ENCODE peak calls at places on chromosomes 1 and 21, in nine cellular contexts. R is pancreas, C is uterus, Q is endothelial cell, V is AG04450, X is stomach, P is colonic mucosa, H is epithelial cell of esophagus, F is astrocyte of the spinal cord. N is an unnamed sample.

GRCh38 chr1:75265792-75266191 is 131.6 kb downstream of the LHX8 start:
- DNase-seq in R (no peak), C (no peak), Q (peak), V (no peak), X (no peak), P (no peak), H (peak), F (peak), N (peak)

GRCh38 chr1:6008696-6009095 is 16.5 kb upstream of the NPHP4 start:
- DNase-seq in R (peak), C (no peak), Q (no peak), V (no peak), X (no peak), P (no peak), H (no peak), F (no peak), N (no peak)

GRCh38 chr1:202275061-202275770 is 66.5 kb downstream of the UBE2T start:
- DNase-seq in R (no peak), C (no peak), Q (no peak), V (no peak), X (no peak), P (no peak), H (no peak), F (no peak), N (no peak)

GRCh38 chr1:107820797-107821196 is 144.2 kb downstream of the VAV3 start:
- DNase-seq in R (no peak), C (no peak), Q (no peak), V (no peak), X (no peak), P (no peak), H (peak), F (peak), N (no peak)

GRCh38 chr1:228376262-228376628 is 30.4 kb downstream of the TRIM11 start:
- DNase-seq in R (no peak), C (no peak), Q (no peak), V (no peak), X (no peak), P (no peak), H (no peak), F (no peak), N (no peak)

GRCh38 chr1:11100149-11100493 is 452 bp upstream of the EXOSC10 start:
- DNase-seq in R (no peak), C (no peak), Q (no peak), V (no peak), X (no peak), P (no peak), H (no peak), F (no peak), N (no peak)

GRCh38 chr21:16534408-16535099 is 804.8 kb downstream of the USP25 start:
- DNase-seq in R (peak), C (peak), Q (no peak), V (no peak), X (peak), P (peak), H (peak), F (peak), N (peak)

GRCh38 chr1:233975486-233975885 is 71.0 kb downstream of the SLC35F3 start:
- DNase-seq in R (no peak), C (no peak), Q (no peak), V (no peak), X (no peak), P (no peak), H (no peak), F (no peak), N (no peak)

GRCh38 chr1:99869304-99869703 is 19.1 kb downstream of the AGL start:
- DNase-seq in R (no peak), C (no peak), Q (no peak), V (no peak), X (no peak), P (no peak), H (no peak), F (peak), N (peak)

GRCh38 chr1:108845991-108846390 is 10.9 kb downstream of the AKNAD1 start:
- DNase-seq in R (no peak), C (no peak), Q (no peak), V (no peak), X (no peak), P (no peak), H (peak), F (no peak), N (no peak)

GRCh38 chr1:52140633-52141512 is 1.0 kb upstream of the ZFYVE9 start:
- DNase-seq in R (no peak), C (no peak), Q (no peak), V (no peak), X (no peak), P (no peak), H (peak), F (peak), N (no peak)

GRCh38 chr1:215118081-215118480 is 35.5 kb downstream of the KCNK2 start:
- DNase-seq in R (no peak), C (no peak), Q (no peak), V (no peak), X (no peak), P (no peak), H (no peak), F (no peak), N (no peak)

GRCh38 chr1:107378602-107379265 is 237.9 kb downstream of the NTNG1 start:
- DNase-seq in R (no peak), C (no peak), Q (no peak), V (no peak), X (no peak), P (no peak), H (no peak), F (no peak), N (no peak)

DNA sequence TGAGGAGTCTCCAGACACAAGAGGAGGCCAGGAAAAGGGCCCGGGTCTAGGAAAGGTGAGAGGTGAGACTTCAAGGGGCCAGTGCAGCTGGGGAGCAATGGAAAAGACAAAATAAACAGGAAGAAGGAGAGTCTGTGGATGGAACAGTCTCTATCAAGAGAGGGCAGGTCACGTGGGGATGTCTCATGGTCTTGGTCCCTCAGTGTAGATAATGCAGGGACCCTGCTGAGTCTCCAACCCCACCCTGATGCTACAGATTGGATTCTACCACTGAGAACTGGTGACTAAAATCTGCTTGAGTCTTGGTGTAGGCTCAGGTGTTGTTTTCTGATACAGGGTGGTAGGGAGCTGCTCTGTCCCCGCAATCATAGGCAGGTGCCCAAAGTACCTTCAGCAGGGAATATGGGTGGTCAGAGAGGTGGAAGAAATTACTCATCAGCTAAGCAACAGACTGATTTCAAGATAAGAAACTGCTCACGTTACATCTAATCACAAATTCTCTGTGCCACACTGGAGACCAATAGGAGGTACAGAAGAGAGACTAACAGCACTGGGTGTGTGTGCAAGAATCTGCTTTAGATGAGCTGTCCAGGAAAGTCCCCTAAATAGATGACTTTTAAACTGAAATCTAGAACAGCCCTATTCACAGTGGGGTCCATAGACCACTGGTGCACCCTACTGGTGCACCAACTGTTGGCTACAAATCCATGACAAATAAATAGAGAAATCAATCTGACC is 101.5 kb upstream of the TLR5 start:
- DNase-seq in R (no peak), C (no peak), Q (no peak), V (no peak), X (no peak), P (no peak), H (no peak), F (peak), N (no peak)
- TF ChIP-seq CTCF in R (no peak), C (no peak), Q (no peak), V (peak), X (no peak), P (no peak), H (no peak), F (peak), N (peak)

GRCh38 chr1:118247593-118247992 is 62.6 kb upstream of the SPAG17 start:
- DNase-seq in R (no peak), C (no peak), Q (peak), V (no peak), X (no peak), P (no peak), H (peak), F (no peak), N (no peak)
- TF ChIP-seq CTCF in R (no peak), C (no peak), Q (no peak), V (peak), X (no peak), P (peak), H (peak), F (peak), N (peak)

DNA sequence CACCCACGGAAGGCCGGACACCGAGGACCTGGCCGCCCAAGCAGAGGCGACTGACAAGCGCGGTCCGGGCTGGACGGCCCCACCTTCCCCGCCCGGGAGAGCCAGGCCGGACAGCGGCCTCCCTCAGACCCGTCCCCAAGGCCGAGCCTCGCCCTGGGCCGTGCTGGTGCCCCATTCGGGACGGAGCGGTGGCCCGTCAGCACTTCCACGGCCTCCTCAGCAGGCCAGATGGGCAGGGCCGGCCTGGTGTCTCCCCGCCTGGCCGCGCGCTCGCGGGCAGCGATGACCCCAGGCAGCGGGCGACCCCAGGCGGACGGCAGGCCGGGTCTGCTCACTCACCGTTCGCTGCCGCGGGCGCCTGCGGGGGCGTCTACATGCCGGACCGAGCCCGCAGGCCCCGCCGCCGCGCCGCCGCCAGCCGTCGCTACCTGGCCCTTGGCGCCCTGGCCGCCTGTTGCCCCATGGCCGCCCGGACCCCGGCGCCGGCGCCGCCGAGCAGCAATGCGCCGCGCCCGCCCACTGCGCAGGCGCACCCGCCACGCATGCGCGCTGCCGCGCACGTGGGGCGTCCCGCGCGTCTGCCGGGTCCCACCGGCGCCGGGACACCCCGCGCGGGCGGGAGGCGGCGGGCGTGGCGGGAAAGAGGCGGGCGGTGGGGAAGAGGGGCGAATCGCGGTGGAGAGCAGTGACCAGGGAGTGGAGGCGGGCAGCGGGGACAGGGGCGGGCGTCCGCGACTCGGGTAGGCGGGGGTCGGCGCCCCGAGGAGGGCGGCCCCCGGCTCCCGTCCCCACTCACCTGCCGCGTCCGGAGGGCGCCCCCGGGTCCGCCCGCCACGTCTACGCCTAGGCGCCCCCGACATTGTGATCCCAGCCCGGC is at the start of gene NADK:
- DNase-seq in R (peak), C (no peak), Q (peak), V (no peak), X (peak), P (peak), H (peak), F (no peak), N (no peak)
- TF ChIP-seq CTCF in R (no peak), C (no peak), Q (no peak), V (no peak), X (no peak), P (no peak), H (no peak), F (no peak), N (no peak)

GRCh38 chr1:178093150-178093957 is 550 bp upstream of the RASAL2 start:
- DNase-seq in R (peak), C (peak), Q (peak), V (peak), X (peak), P (peak), H (peak), F (peak), N (peak)
- TF ChIP-seq CTCF in R (no peak), C (no peak), Q (no peak), V (no peak), X (no peak), P (no peak), H (peak), F (peak), N (peak)

GRCh38 chr1:14982029-14982428 is 171.5 kb upstream of the TMEM51 start:
- DNase-seq in R (no peak), C (no peak), Q (no peak), V (no peak), X (no peak), P (no peak), H (no peak), F (no peak), N (no peak)

GRCh38 chr1:14980801-14981200 is 172.7 kb upstream of the TMEM51 start:
- DNase-seq in R (no peak), C (peak), Q (peak), V (no peak), X (no peak), P (no peak), H (no peak), F (peak), N (no peak)

GRCh38 chr1:14987829-14988603 is 165.5 kb upstream of the TMEM51 start:
- DNase-seq in R (no peak), C (no peak), Q (no peak), V (no peak), X (no peak), P (no peak), H (no peak), F (no peak), N (no peak)

GRCh38 chr1:14988636-14989035 is 164.9 kb upstream of the TMEM51 start:
- DNase-seq in R (peak), C (no peak), Q (no peak), V (no peak), X (no peak), P (no peak), H (no peak), F (no peak), N (no peak)

DNA sequence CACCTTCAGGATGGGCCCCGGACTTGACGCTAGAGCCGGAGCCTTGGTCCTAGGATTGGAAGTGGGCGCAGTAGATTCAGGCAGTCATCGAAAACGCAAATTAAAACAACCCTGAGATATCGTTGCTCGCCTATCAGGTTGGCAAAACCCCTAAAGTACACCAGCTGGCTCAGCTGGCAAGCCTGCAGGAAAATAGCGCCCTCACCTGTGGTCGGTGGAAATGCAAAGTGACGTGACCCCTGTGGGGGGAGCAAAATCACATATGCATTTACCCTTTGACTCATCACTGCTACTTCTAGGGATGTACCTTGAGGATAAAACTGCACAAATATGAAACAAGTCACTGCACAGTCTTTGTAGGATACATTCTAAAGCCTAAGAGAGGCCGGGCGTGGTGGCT is 170.3 kb upstream of the TMEM51 start:
- DNase-seq in R (no peak), C (no peak), Q (no peak), V (no peak), X (no peak), P (no peak), H (no peak), F (no peak), N (no peak)
- TF ChIP-seq CTCF in R (no peak), C (no peak), Q (peak), V (no peak), X (no peak), P (no peak), H (no peak), F (no peak), N (no peak)

DNA sequence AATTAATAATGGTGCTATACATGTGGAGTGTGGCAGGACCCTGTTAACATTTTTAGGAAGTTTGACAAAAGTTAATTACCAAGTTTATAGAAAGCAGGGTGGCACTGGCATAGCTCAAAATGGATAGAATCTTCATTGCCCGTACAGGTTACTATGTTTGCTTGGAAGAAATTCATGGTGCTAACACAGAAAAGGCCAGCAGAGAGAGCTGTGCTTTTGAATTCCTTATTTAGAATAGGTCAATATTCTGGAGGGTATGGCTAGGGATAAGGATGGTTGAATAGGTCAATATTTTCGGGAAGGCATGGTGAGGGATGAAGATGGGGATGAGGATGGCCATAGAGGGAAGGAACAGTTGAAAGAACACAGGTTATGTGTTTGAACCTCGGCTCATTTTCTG is 345.1 kb downstream of the LMO4 start:
- DNase-seq in R (no peak), C (no peak), Q (no peak), V (no peak), X (no peak), P (no peak), H (no peak), F (no peak), N (no peak)
- TF ChIP-seq CTCF in R (no peak), C (no peak), Q (no peak), V (no peak), X (no peak), P (no peak), H (peak), F (peak), N (peak)

GRCh38 chr1:236753964-236754363 is 41.1 kb upstream of the MTR start:
- DNase-seq in R (no peak), C (no peak), Q (no peak), V (no peak), X (no peak), P (no peak), H (no peak), F (no peak), N (no peak)

GRCh38 chr1:236751935-236752334 is 43.2 kb upstream of the MTR start:
- DNase-seq in R (no peak), C (no peak), Q (no peak), V (no peak), X (no peak), P (no peak), H (no peak), F (no peak), N (no peak)

GRCh38 chr1:236751385-236751784 is 43.7 kb upstream of the MTR start:
- DNase-seq in R (no peak), C (no peak), Q (no peak), V (no peak), X (no peak), P (no peak), H (no peak), F (no peak), N (no peak)

GRCh38 chr1:236754525-236755210 is 40.4 kb upstream of the MTR start:
- DNase-seq in R (no peak), C (no peak), Q (no peak), V (no peak), X (no peak), P (no peak), H (no peak), F (no peak), N (no peak)

GRCh38 chr1:236753554-236753953 is 41.5 kb upstream of the MTR start:
- DNase-seq in R (no peak), C (no peak), Q (peak), V (no peak), X (no peak), P (no peak), H (peak), F (peak), N (no peak)
- TF ChIP-seq CTCF in R (no peak), C (no peak), Q (no peak), V (peak), X (no peak), P (no peak), H (peak), F (peak), N (peak)

GRCh38 chr21:41892726-41893125 is 13.6 kb upstream of the PRDM15 start:
- DNase-seq in R (no peak), C (no peak), Q (no peak), V (no peak), X (no peak), P (no peak), H (no peak), F (no peak), N (no peak)
- TF ChIP-seq CTCF in R (no peak), C (no peak), Q (no peak), V (no peak), X (no peak), P (no peak), H (no peak), F (no peak), N (no peak)

GRCh38 chr1:90133133-90133532 is 138.2 kb downstream of the ZNF326 start:
- DNase-seq in R (no peak), C (no peak), Q (peak), V (no peak), X (no peak), P (peak), H (peak), F (peak), N (no peak)
- TF ChIP-seq CTCF in R (no peak), C (no peak), Q (peak), V (peak), X (peak), P (peak), H (peak), F (peak), N (peak)